ENCODE peak calls at places on chromosomes 1 and 21, in four cellular contexts. One of them, this sample, is unnamed. For H3K4me1 and H3K27me3, the result is how much of the 10 kb centered on the place peaks cover.

GRCh38 chr21:37447288-37447936 is 80.8 kb downstream of the DYRK1A start:
- DNase-seq in hepatocyte: no peak
- DNase-seq in heart left ventricle: no peak
- DNase-seq in lower lobe of right lung: no peak
- DNase-seq in this sample: no peak

GRCh38 chr1:116359871-116360270 is 13.2 kb upstream of the ATP1A1 start:
- DNase-seq in hepatocyte: no peak
- DNase-seq in heart left ventricle: no peak
- DNase-seq in lower lobe of right lung: no peak
- DNase-seq in this sample: peak

GRCh38 chr1:85048296-85049064 is at the start of gene MCOLN3:
- DNase-seq in hepatocyte: peak
- DNase-seq in heart left ventricle: no peak
- DNase-seq in lower lobe of right lung: peak
- DNase-seq in this sample: peak

GRCh38 chr21:36330904-36331303 is 10.9 kb downstream of the MORC3 start:
- DNase-seq in hepatocyte: peak
- DNase-seq in heart left ventricle: no peak
- DNase-seq in lower lobe of right lung: no peak
- DNase-seq in this sample: peak

GRCh38 chr1:19743180-19743579 is 56.5 kb downstream of the TMCO4 start:
- DNase-seq in hepatocyte: no peak
- DNase-seq in heart left ventricle: no peak
- DNase-seq in lower lobe of right lung: no peak
- DNase-seq in this sample: no peak

GRCh38 chr1:81920245-81920740 is 119.6 kb downstream of the ADGRL2 start:
- DNase-seq in hepatocyte: peak
- DNase-seq in heart left ventricle: no peak
- DNase-seq in lower lobe of right lung: no peak
- DNase-seq in this sample: peak

GRCh38 chr1:61287014-61287413 is 204.7 kb downstream of the NFIA start:
- DNase-seq in hepatocyte: no peak
- DNase-seq in heart left ventricle: no peak
- DNase-seq in lower lobe of right lung: no peak
- DNase-seq in this sample: no peak

GRCh38 chr1:95742591-95743089 is 508.6 kb downstream of the RWDD3 start:
- DNase-seq in hepatocyte: peak
- DNase-seq in heart left ventricle: no peak
- DNase-seq in lower lobe of right lung: no peak
- DNase-seq in this sample: peak

GRCh38 chr1:174883361-174883760 is 116.4 kb upstream of the CACYBP start:
- DNase-seq in hepatocyte: peak
- DNase-seq in heart left ventricle: no peak
- DNase-seq in lower lobe of right lung: no peak
- DNase-seq in this sample: peak

GRCh38 chr1:77605246-77606026 is 77.0 kb downstream of the ZZZ3 start:
- DNase-seq in hepatocyte: peak
- DNase-seq in heart left ventricle: peak
- DNase-seq in lower lobe of right lung: peak
- DNase-seq in this sample: no peak

GRCh38 chr1:19165501-19165900 is 44.6 kb downstream of the UBR4 start:
- DNase-seq in hepatocyte: no peak
- DNase-seq in heart left ventricle: no peak
- DNase-seq in lower lobe of right lung: no peak
- DNase-seq in this sample: no peak

GRCh38 chr1:244782056-244782455 is 53.4 kb upstream of the COX20 start:
- DNase-seq in hepatocyte: no peak
- DNase-seq in heart left ventricle: no peak
- DNase-seq in lower lobe of right lung: no peak
- DNase-seq in this sample: no peak

GRCh38 chr1:113390871-113391642 is 742 bp downstream of the MAGI3 start:
- DNase-seq in hepatocyte: peak
- DNase-seq in heart left ventricle: peak
- DNase-seq in lower lobe of right lung: peak
- DNase-seq in this sample: peak

GRCh38 chr1:48761411-48761810 is 15.3 kb downstream of the BEND5 start:
- DNase-seq in hepatocyte: no peak
- DNase-seq in heart left ventricle: no peak
- DNase-seq in lower lobe of right lung: no peak
- DNase-seq in this sample: no peak

GRCh38 chr21:44368711-44369446 is 15.5 kb downstream of the TRPM2 start:
- DNase-seq in hepatocyte: peak
- DNase-seq in heart left ventricle: no peak
- DNase-seq in lower lobe of right lung: no peak
- DNase-seq in this sample: no peak

GRCh38 chr1:248696261-248696660 is 6.3 kb downstream of the OR14I1 start:
- DNase-seq in hepatocyte: no peak
- DNase-seq in heart left ventricle: no peak
- DNase-seq in lower lobe of right lung: no peak
- DNase-seq in this sample: peak

GRCh38 chr1:229457436-229457835 is 23.5 kb upstream of the ACTA1 start:
- DNase-seq in hepatocyte: no peak
- DNase-seq in heart left ventricle: no peak
- DNase-seq in lower lobe of right lung: no peak
- DNase-seq in this sample: no peak
- H3K4me1 ChIP-seq in hepatocyte: under half
- H3K4me1 ChIP-seq in heart left ventricle: under half
- H3K4me1 ChIP-seq in lower lobe of right lung: under half
- H3K4me1 ChIP-seq in this sample: under half

GRCh38 chr1:3029481-3029961 is 8.3 kb downstream of the ACTRT2 start:
- DNase-seq in hepatocyte: no peak
- DNase-seq in heart left ventricle: no peak
- DNase-seq in lower lobe of right lung: no peak
- DNase-seq in this sample: no peak
- H3K27me3 ChIP-seq in hepatocyte: under half
- H3K27me3 ChIP-seq in heart left ventricle: under half
- H3K27me3 ChIP-seq in lower lobe of right lung: under half
- H3K27me3 ChIP-seq in this sample: half or more

GRCh38 chr1:100443739-100444571 is 91.6 kb downstream of the CDC14A start:
- DNase-seq in hepatocyte: peak
- DNase-seq in heart left ventricle: no peak
- DNase-seq in lower lobe of right lung: no peak
- DNase-seq in this sample: no peak
- TF ChIP-seq CTCF in hepatocyte: peak
- TF ChIP-seq CTCF in heart left ventricle: no peak
- TF ChIP-seq CTCF in lower lobe of right lung: no peak
- TF ChIP-seq CTCF in this sample: peak

GRCh38 chr21:34130598-34130985 is 57.2 kb downstream of the MRPS6 start:
- DNase-seq in hepatocyte: no peak
- DNase-seq in heart left ventricle: no peak
- DNase-seq in lower lobe of right lung: no peak
- DNase-seq in this sample: no peak

GRCh38 chr21:34128674-34129038 is 55.3 kb downstream of the MRPS6 start:
- DNase-seq in hepatocyte: no peak
- DNase-seq in heart left ventricle: no peak
- DNase-seq in lower lobe of right lung: no peak
- DNase-seq in this sample: no peak

GRCh38 chr21:34129039-34129891 is 55.9 kb downstream of the MRPS6 start:
- DNase-seq in hepatocyte: peak
- DNase-seq in heart left ventricle: peak
- DNase-seq in lower lobe of right lung: no peak
- DNase-seq in this sample: peak

GRCh38 chr21:34131586-34131985 is 58.2 kb downstream of the MRPS6 start:
- DNase-seq in hepatocyte: no peak
- DNase-seq in heart left ventricle: no peak
- DNase-seq in lower lobe of right lung: no peak
- DNase-seq in this sample: no peak

GRCh38 chr21:34129971-34130597 is 56.7 kb downstream of the MRPS6 start:
- DNase-seq in hepatocyte: peak
- DNase-seq in heart left ventricle: no peak
- DNase-seq in lower lobe of right lung: no peak
- DNase-seq in this sample: peak
- H3K4me1 ChIP-seq in hepatocyte: under half
- H3K4me1 ChIP-seq in heart left ventricle: half or more
- H3K4me1 ChIP-seq in lower lobe of right lung: under half
- H3K4me1 ChIP-seq in this sample: under half

GRCh38 chr1:5010236-5010635 is 355.8 kb downstream of the AJAP1 start:
- DNase-seq in hepatocyte: no peak
- DNase-seq in heart left ventricle: no peak
- DNase-seq in lower lobe of right lung: no peak
- DNase-seq in this sample: no peak
- H3K27me3 ChIP-seq in hepatocyte: under half
- H3K27me3 ChIP-seq in heart left ventricle: under half
- H3K27me3 ChIP-seq in lower lobe of right lung: under half
- H3K27me3 ChIP-seq in this sample: under half

GRCh38 chr1:89953929-89954328 is 41.0 kb upstream of the ZNF326 start:
- DNase-seq in hepatocyte: no peak
- DNase-seq in heart left ventricle: no peak
- DNase-seq in lower lobe of right lung: no peak
- DNase-seq in this sample: no peak

GRCh38 chr1:89955311-89955710 is 39.6 kb upstream of the ZNF326 start:
- DNase-seq in hepatocyte: no peak
- DNase-seq in heart left ventricle: no peak
- DNase-seq in lower lobe of right lung: no peak
- DNase-seq in this sample: no peak

GRCh38 chr1:89952021-89952995 is 42.6 kb upstream of the ZNF326 start:
- DNase-seq in hepatocyte: no peak
- DNase-seq in heart left ventricle: no peak
- DNase-seq in lower lobe of right lung: no peak
- DNase-seq in this sample: no peak

GRCh38 chr1:89954401-89954800 is 40.5 kb upstream of the ZNF326 start:
- DNase-seq in hepatocyte: no peak
- DNase-seq in heart left ventricle: no peak
- DNase-seq in lower lobe of right lung: no peak
- DNase-seq in this sample: no peak

GRCh38 chr1:89953072-89953626 is 41.8 kb upstream of the ZNF326 start:
- DNase-seq in hepatocyte: peak
- DNase-seq in heart left ventricle: no peak
- DNase-seq in lower lobe of right lung: no peak
- DNase-seq in this sample: peak
- TF ChIP-seq CTCF in hepatocyte: peak
- TF ChIP-seq CTCF in heart left ventricle: peak
- TF ChIP-seq CTCF in lower lobe of right lung: no peak
- TF ChIP-seq CTCF in this sample: peak

GRCh38 chr1:12148958-12149790 is 17.6 kb upstream of the TNFRSF1B start:
- DNase-seq in hepatocyte: no peak
- DNase-seq in heart left ventricle: no peak
- DNase-seq in lower lobe of right lung: no peak
- DNase-seq in this sample: no peak

GRCh38 chr1:12152106-12152891 is 14.5 kb upstream of the TNFRSF1B start:
- DNase-seq in hepatocyte: no peak
- DNase-seq in heart left ventricle: no peak
- DNase-seq in lower lobe of right lung: no peak
- DNase-seq in this sample: no peak

GRCh38 chr1:12151465-12151864 is 15.3 kb upstream of the TNFRSF1B start:
- DNase-seq in hepatocyte: no peak
- DNase-seq in heart left ventricle: no peak
- DNase-seq in lower lobe of right lung: no peak
- DNase-seq in this sample: no peak

GRCh38 chr1:12149791-12150175 is 17.0 kb upstream of the TNFRSF1B start:
- DNase-seq in hepatocyte: no peak
- DNase-seq in heart left ventricle: no peak
- DNase-seq in lower lobe of right lung: no peak
- DNase-seq in this sample: no peak

DNA sequence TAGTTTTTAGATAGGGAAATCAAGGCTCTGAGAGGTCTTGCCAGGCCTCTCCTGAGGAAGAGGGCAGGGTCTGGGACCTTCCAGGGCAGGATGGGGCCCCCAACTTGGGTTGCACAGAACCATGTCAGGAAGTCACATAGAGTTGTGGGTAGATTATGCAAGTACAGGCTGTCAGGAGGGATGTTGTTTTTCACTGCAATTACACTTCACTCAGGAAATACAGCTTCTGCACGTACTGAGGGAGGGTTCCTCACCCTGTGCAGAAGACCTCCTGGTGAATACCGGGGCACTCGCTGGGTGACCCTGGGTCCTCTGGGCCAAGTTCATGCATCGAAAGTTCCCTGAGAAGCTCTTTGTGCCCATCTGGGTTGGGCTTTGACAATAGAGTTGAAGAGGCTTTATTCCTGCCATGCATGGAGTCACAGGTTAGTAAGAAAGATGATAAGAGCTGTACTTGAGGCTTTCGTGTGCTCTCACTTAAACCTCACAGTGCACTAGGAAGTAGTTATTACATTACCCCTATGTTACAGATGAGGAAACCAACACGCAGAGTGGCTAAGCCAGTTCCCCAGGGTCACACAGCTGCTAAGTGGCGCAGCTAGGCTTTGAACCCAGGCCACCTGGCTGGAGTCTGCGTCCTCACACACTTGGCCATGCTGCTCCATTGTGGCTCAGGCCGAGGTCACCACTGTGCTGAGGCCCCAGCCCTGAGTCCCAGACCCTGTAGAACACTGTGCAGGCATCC is 16.2 kb upstream of the TNFRSF1B start:
- DNase-seq in hepatocyte: no peak
- DNase-seq in heart left ventricle: no peak
- DNase-seq in lower lobe of right lung: no peak
- DNase-seq in this sample: no peak
- H3K4me1 ChIP-seq in hepatocyte: under half
- H3K4me1 ChIP-seq in heart left ventricle: under half
- H3K4me1 ChIP-seq in lower lobe of right lung: half or more
- H3K4me1 ChIP-seq in this sample: under half

DNA sequence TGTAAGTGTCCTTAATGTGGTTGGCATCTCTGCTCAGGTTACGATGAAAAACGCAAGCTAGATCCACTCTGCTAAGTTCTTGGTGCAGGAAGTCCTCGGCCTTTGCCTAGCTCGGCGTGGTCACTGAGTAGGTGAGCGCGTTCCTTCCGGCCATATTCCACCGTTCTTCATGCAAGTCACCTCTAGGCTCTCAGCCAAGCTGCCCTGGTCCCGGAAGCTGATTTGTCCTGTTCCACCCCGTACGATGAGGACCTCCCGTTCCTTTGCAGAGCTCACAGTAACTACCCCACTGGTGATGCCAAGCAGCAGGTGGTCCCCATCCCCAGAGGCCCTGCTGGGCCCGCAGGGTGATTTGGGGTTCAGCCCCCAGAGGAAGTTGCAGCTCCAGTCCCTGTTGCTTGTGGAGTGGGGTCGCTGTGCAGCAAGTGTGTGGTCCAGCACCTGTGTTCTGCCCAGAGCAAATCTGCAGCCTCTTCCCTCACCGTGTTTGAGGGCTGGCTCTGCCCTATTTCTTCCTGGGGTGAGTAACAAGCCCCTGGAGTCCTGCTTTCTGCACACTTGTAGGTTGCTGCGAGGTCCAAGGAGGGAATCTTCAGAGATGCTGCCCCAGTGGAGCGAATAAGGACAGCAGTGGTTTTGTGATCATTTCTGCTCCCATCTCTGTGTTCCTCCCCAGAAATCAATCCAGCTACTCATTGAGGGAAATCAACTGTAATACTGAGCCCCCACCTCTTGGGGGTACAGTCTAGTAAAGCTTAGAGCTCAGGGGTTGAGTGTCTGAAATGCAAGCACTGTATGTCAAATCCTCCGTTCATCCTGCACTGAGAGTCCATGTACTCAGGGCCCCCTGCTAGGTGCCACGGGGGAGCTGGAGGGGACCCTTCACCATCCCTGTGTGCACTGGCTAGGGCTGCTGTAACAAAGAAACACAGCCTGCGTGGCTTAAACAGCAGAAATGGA is 2.3 kb downstream of the UMODL1 start:
- DNase-seq in hepatocyte: no peak
- DNase-seq in heart left ventricle: peak
- DNase-seq in lower lobe of right lung: no peak
- DNase-seq in this sample: no peak
- H3K27me3 ChIP-seq in hepatocyte: under half
- H3K27me3 ChIP-seq in heart left ventricle: under half
- H3K27me3 ChIP-seq in lower lobe of right lung: under half
- H3K27me3 ChIP-seq in this sample: under half

GRCh38 chr1:177959793-177960515 is 9.9 kb downstream of the SEC16B start:
- DNase-seq in hepatocyte: peak
- DNase-seq in heart left ventricle: no peak
- DNase-seq in lower lobe of right lung: no peak
- DNase-seq in this sample: peak
- TF ChIP-seq CTCF in hepatocyte: peak
- TF ChIP-seq CTCF in heart left ventricle: peak
- TF ChIP-seq CTCF in lower lobe of right lung: no peak
- TF ChIP-seq CTCF in this sample: peak